ENCODE peak calls at places on chromosomes 5 and 9, in five cellular contexts. M, V, D, G and Z are unnamed samples.

GRCh38 chr5:54146906-54147305 is 163.5 kb downstream of the ARL15 start:
- DNase-seq in M (no peak), V (no peak), D (no peak), G (no peak), Z (no peak)

GRCh38 chr5:129698661-129699060 is 49.2 kb upstream of the MINAR2 start:
- DNase-seq in M (no peak), V (no peak), D (no peak), G (no peak), Z (no peak)

GRCh38 chr5:142836048-142836447 is 65.9 kb downstream of the ARHGAP26 start:
- DNase-seq in M (no peak), V (no peak), D (no peak), G (no peak), Z (no peak)

GRCh38 chr5:14809369-14810144 is 62.0 kb downstream of the ANKH start:
- DNase-seq in M (peak; percentile 86), V (peak; percentile 67), D (peak; percentile 65), G (peak; percentile 87), Z (peak; percentile 72)

GRCh38 chr9:122463828-122464632 is 13.7 kb downstream of the OR1J1 start:
- DNase-seq in M (peak; percentile 27), V (peak; percentile 20), D (no peak), G (no peak), Z (no peak)

GRCh38 chr9:133518193-133518592 is 6.6 kb downstream of the MYMK start:
- DNase-seq in M (no peak), V (no peak), D (no peak), G (no peak), Z (no peak)

GRCh38 chr5:113397046-113397445 is 37.7 kb downstream of the TSSK1B start:
- DNase-seq in M (no peak), V (no peak), D (no peak), G (no peak), Z (no peak)

GRCh38 chr9:124439086-124439485 is 11.2 kb upstream of the ADGRD2 start:
- DNase-seq in M (no peak), V (no peak), D (no peak), G (no peak), Z (no peak)

GRCh38 chr5:71884926-71885325 is 165.9 kb downstream of the CARTPT start:
- DNase-seq in M (no peak), V (no peak), D (no peak), G (no peak), Z (no peak)

GRCh38 chr5:176700239-176700847 is 53.1 kb downstream of the TSPAN17 start:
- DNase-seq in M (no peak), V (peak; percentile 47), D (no peak), G (no peak), Z (no peak)

GRCh38 chr5:144295284-144295683 is 124.6 kb downstream of the KCTD16 start:
- DNase-seq in M (no peak), V (no peak), D (no peak), G (no peak), Z (no peak)

GRCh38 chr5:149069711-149070110 is 6.8 kb upstream of the SH3TC2 start:
- DNase-seq in M (no peak), V (no peak), D (no peak), G (no peak), Z (no peak)

GRCh38 chr5:80825780-80826460 is 134.2 kb upstream of the RASGRF2 start:
- DNase-seq in M (no peak), V (no peak), D (no peak), G (no peak), Z (peak; percentile 7)

GRCh38 chr9:121625590-121625989 is 25.8 kb upstream of the DAB2IP start:
- DNase-seq in M (no peak), V (no peak), D (no peak), G (no peak), Z (no peak)

GRCh38 chr5:71528206-71528605 is 58.9 kb upstream of the MCCC2 start:
- DNase-seq in M (no peak), V (no peak), D (no peak), G (peak; percentile 26), Z (no peak)